ENCODE peak calls at places on chromosomes 1 and 21, in ten cellular contexts. M is amniotic stem cell; H is stimulated activated CD8-positive, alpha-beta memory T cell treated with anti-CD3 and anti-CD28 coated beads, Interleukin-15, amount 100 ng/mL, for 1 hour; N is HuH-7.5; S is NCI-H460; J is fibroblast of pulmonary artery; G is cardiac fibroblast; Q is transverse colon; C is fibroblast of lung; R is neural crest cell. B is an unnamed sample.
A peak's percentile ranks its signal among the peaks of the same experiment; 100 is the strongest.

GRCh38 chr1:222653178-222653827 is 35.4 kb downstream of the MIA3 start:
- DNase-seq in G (no peak), H (no peak), J (no peak), M (no peak), C (no peak), Q (peak; percentile 13), N (no peak), S (no peak), R (no peak), B (no peak)

GRCh38 chr21:15028186-15028585 is 36.6 kb downstream of the NRIP1 start:
- DNase-seq in J (no peak), S (no peak), H (no peak), R (no peak), G (no peak), M (no peak), Q (no peak), N (no peak), C (no peak), B (no peak)

GRCh38 chr1:29290414-29290980 is 54.2 kb downstream of the PTPRU start:
- DNase-seq in G (no peak), H (no peak), R (no peak), C (peak; percentile 6), M (no peak), N (no peak), S (no peak), J (peak; percentile 11), Q (no peak), B (no peak)

GRCh38 chr1:37461698-37462436 is 12.5 kb upstream of the ZC3H12A start:
- DNase-seq in G (peak; percentile 70), R (no peak), J (peak; percentile 58), M (no peak), S (no peak), C (no peak), Q (no peak), H (no peak), N (no peak), B (no peak)

GRCh38 chr1:93758842-93759515 is 77.3 kb upstream of the BCAR3 start:
- DNase-seq in R (no peak), G (peak; percentile 93), M (no peak), N (peak; percentile 61), J (peak; percentile 98), Q (no peak), H (no peak), S (peak; percentile 91), C (peak; percentile 90), B (peak; percentile 12)

GRCh38 chr21:33230518-33231324 is 983 bp downstream of the IFNAR2 start:
- DNase-seq in H (no peak), N (peak; percentile 46), J (peak; percentile 65), R (peak; percentile 29), G (peak; percentile 82), Q (peak; percentile 66), M (no peak), C (peak; percentile 71), S (no peak), B (no peak)

GRCh38 chr1:66251521-66251920 is 282.4 kb upstream of the SGIP1 start:
- DNase-seq in N (no peak), C (no peak), S (no peak), M (no peak), G (peak; percentile 27), Q (no peak), J (no peak), H (no peak), R (no peak), B (no peak)

GRCh38 chr1:178484698-178485225 is 12.0 kb downstream of the CLEC20A start:
- DNase-seq in M (no peak), S (no peak), C (no peak), R (no peak), N (no peak), J (no peak), G (peak; percentile 25), H (no peak), Q (no peak), B (no peak)

GRCh38 chr1:96596226-96596625 is 125.4 kb upstream of the PTBP2 start:
- DNase-seq in Q (no peak), N (peak; percentile 35), M (no peak), C (peak; percentile 13), G (peak; percentile 43), H (no peak), S (peak; percentile 11), R (peak; percentile 41), J (peak; percentile 45), B (peak; percentile 1)

GRCh38 chr1:204151562-204152309 is at the start of gene ETNK2:
- DNase-seq in C (peak; percentile 59), G (no peak), S (no peak), J (peak; percentile 39), N (peak; percentile 84), M (no peak), R (peak; percentile 55), H (peak; percentile 15), Q (peak; percentile 57), B (peak; percentile 60)

GRCh38 chr1:181919729-181919991 is 141.9 kb downstream of the ZNF648 start:
- DNase-seq in J (no peak), H (no peak), R (no peak), N (no peak), C (no peak), G (no peak), S (no peak), Q (no peak), M (no peak), B (no peak)

GRCh38 chr1:212557739-212558664 is 50.6 kb upstream of the ATF3 start:
- DNase-seq in R (peak; percentile 31), Q (peak; percentile 73), S (peak; percentile 27), H (no peak), J (peak; percentile 23), M (peak; percentile 17), N (peak; percentile 32), C (peak; percentile 40), G (peak; percentile 9), B (no peak)

GRCh38 chr21:46187251-46187650 is 3.0 kb upstream of the SPATC1L start:
- DNase-seq in C (no peak), J (no peak), Q (no peak), H (no peak), N (no peak), G (no peak), R (no peak), S (no peak), M (no peak), B (no peak)

GRCh38 chr1:221294244-221294643 is 415.0 kb downstream of the HLX start:
- DNase-seq in Q (no peak), J (peak; percentile 22), C (no peak), G (peak; percentile 81), N (no peak), M (no peak), S (no peak), H (no peak), R (no peak), B (no peak)

B was measured in COLO829.